ENCODE peak calls at places on chromosomes 4 and X, in ten cellular contexts. L is GM23338, M is H9, X is foreskin keratinocyte, C is B cell, T is HFFc6, N is lower lobe of right lung, J is PC-3, O is GM12864, A is left ventricle myocardium inferior. Z is an unnamed sample.

GRCh38 chr4:21830272-21830671 is 118.3 kb downstream of the KCNIP4 start:
- DNase-seq in O (no peak), A (no peak), T (no peak), C (no peak), X (no peak), L (no peak), J (no peak), N (no peak), M (no peak), Z (no peak)

GRCh38 chr4:54553001-54553400 is 104.8 kb upstream of the KIT start:
- DNase-seq in T (peak), M (no peak), L (no peak), X (no peak), J (no peak), C (no peak), O (no peak), N (no peak), A (no peak), Z (no peak)

GRCh38 chr4:112604590-112604989 is 32.1 kb downstream of the ZGRF1 start:
- DNase-seq in T (peak), L (peak), A (no peak), J (peak), N (no peak), O (no peak), M (no peak), C (peak), X (peak), Z (peak)

GRCh38 chr4:185165605-185166063 is 22.6 kb downstream of the SLC25A4 start:
- DNase-seq in N (no peak), O (no peak), J (no peak), C (no peak), X (no peak), L (no peak), A (no peak), M (no peak), T (peak), Z (peak)

GRCh38 chrX:37767438-37767837 is 12.4 kb upstream of the CYBB start:
- DNase-seq in M (no peak), T (no peak), X (no peak), J (no peak), A (no peak), N (no peak), C (no peak), L (no peak), O (no peak), Z (no peak)

GRCh38 chr4:141643557-141643956 is 7.2 kb downstream of the IL15 start:
- DNase-seq in J (peak), M (no peak), N (no peak), O (no peak), L (no peak), X (peak), T (peak), A (no peak), C (no peak), Z (peak)

GRCh38 chrX:149230689-149231088 is 274.4 kb downstream of the IDS start:
- DNase-seq in O (no peak), J (no peak), M (no peak), N (no peak), L (no peak), X (no peak), C (no peak), A (no peak), T (no peak), Z (no peak)

GRCh38 chr4:37970702-37971101 is 10.5 kb downstream of the PTTG2 start:
- DNase-seq in N (peak), L (peak), C (peak), X (peak), M (peak), J (peak), T (peak), A (peak), O (no peak), Z (no peak)

GRCh38 chrX:123860506-123860840 is 620 bp downstream of the XIAP start:
- DNase-seq in J (peak), L (no peak), X (peak), T (peak), M (no peak), A (no peak), O (no peak), C (peak), N (no peak), Z (peak)

GRCh38 chrX:17529349-17529748 is 154.3 kb downstream of the NHS start:
- DNase-seq in C (no peak), T (no peak), M (no peak), X (no peak), N (no peak), A (no peak), L (no peak), J (no peak), O (no peak), Z (no peak)
- TF ChIP-seq CTCF in C (no peak), T (no peak), M (no peak), X (no peak), N (no peak), A (no peak), L (no peak), J (no peak), O (no peak), Z (no peak)

GRCh38 chr4:158255727-158256324 is 45.5 kb downstream of the TMEM144 start:
- DNase-seq in M (no peak), O (no peak), N (no peak), C (no peak), J (peak), L (peak), T (peak), X (peak), A (no peak), Z (peak)

GRCh38 chr4:158261480-158261879 is 51.2 kb downstream of the TMEM144 start:
- DNase-seq in T (no peak), N (no peak), O (no peak), C (no peak), M (no peak), L (peak), A (no peak), J (no peak), X (no peak), Z (no peak)

GRCh38 chr4:158254328-158254727 is 44.0 kb downstream of the TMEM144 start:
- DNase-seq in L (no peak), N (no peak), M (no peak), J (no peak), O (no peak), A (no peak), T (no peak), C (no peak), X (no peak), Z (no peak)

DNA sequence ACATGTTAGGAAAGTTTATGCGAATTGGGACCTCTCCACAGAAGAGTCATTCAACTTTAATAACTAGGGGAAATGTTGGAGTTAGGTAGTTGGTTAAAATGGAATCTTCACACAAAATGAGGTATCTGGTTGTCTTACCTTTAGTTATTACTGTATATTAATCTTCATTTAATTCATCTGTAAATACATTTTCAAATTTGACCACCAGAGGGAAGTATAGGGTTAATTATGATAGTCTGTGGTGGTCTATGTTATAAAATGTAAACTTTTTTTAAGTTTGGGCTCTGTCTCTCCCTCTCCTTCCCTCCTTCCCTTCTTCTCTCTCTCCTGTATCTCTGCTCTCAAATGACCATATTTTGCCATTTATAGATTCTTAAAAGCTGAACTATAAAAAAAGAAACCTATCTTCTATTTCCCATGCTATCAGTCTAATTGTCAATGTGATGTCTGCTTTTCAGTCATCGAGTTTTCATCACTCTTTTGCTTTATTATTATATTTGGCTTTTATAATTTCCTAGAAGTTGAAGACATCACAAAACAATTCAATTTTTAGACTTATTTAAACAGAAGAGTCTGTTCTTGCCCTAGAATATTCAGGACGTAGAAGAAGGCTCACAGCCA is 49.8 kb downstream of the TMEM144 start:
- DNase-seq in M (no peak), O (no peak), J (peak), C (no peak), T (peak), N (no peak), X (peak), A (no peak), L (peak), Z (no peak)
- TF ChIP-seq CTCF in M (peak), O (no peak), J (peak), C (no peak), T (peak), N (peak), X (peak), A (peak), L (peak), Z (peak)

DNA sequence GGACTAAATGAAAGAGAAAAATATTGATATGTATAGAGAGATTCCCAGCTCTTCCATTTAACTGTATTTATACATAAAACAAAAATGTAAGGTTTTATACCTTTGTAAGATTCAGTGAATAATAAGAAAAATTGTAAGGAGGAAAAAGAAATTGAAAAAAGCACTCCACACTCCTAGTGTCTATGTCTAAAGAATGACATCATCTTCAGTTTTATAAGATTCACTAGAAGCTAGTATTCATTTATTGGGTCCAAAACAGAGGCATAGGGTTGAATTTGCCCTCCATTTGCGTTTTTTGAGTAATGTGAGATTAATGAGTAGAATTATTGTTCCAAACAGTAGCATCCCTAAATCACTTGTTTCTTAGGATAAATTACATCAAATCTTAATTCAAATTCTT is 248.3 kb downstream of the PPP3CA start:
- DNase-seq in L (no peak), X (no peak), T (no peak), J (no peak), N (no peak), M (no peak), C (no peak), A (no peak), O (no peak), Z (no peak)
- TF ChIP-seq CTCF in L (no peak), X (no peak), T (no peak), J (no peak), N (no peak), M (no peak), C (no peak), A (no peak), O (no peak), Z (no peak)

GRCh38 chrX:153635788-153636668 is 11.0 kb upstream of the DUSP9 start:
- DNase-seq in T (peak), C (no peak), N (no peak), O (no peak), M (peak), X (no peak), J (peak), A (no peak), L (peak), Z (peak)
- TF ChIP-seq CTCF in T (peak), C (no peak), N (no peak), O (peak), M (peak), X (peak), J (peak), A (peak), L (peak), Z (no peak)

DNA sequence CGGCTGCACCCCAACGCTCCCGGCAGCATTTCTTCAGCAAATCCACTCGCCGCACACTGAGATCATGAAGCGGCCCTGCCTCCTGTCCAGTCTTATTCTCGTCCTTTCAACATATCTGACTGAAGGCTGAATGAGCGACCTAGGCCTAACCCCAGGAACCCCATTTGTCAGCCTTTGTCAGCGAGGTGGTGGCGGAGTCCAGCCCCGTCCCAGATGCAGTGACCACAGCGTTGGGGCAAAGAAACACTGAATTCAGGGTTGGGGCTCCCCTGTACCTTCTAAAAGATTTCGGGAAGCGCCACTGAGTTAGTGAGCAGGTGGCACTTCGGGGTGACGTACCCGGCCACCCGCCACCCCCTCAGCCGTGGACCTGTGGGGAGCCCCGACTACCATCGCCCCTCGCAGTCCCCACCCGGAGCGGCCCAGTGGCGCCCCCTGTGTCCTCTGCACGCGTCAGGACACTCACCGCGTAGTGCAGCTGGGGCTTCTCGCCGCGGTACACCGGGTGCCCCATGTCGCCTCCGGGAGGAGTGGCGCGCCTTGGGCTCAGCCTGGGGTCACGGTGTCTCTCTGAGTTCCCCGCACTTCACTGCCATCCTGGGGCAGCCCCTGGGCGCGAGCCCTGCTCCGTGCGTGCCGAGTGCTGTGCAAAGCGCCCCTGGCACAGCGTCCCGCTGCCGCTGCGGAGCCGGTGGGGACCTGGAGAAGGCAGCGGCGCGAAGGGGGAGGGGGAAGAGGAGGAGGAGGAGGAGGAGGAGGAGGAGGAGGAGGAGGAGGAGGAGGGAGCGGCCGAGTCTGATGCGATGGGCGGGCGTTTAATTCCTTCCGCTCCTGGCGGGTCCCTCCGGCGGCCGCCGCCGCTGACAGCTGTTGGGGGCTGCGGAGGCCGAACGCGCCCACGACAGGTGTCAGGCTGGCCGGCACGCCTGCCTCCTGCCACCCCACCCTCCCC is 134.1 kb downstream of the AMELX start:
- DNase-seq in M (peak), J (peak), A (peak), N (peak), L (peak), C (peak), T (no peak), O (no peak), X (no peak), Z (peak)
- TF ChIP-seq CTCF in M (peak), J (peak), A (peak), N (peak), L (peak), C (peak), T (peak), O (no peak), X (peak), Z (no peak)

Z was measured in GM20000.